ENCODE peak calls at places on chromosome 11, in seven cellular contexts. W is stimulated activated CD4-positive, alpha-beta T cell treated with anti-CD3 and anti-CD28 coated beads, Interleukin-4, amount 100 ng/mL, for 48 hours; Z is endothelial cell; O is left cardiac atrium; F is foreskin fibroblast; V is caudate nucleus; M is breast epithelium. H is an unnamed sample.

GRCh38 chr11:120912915-120913314 is 111.0 kb upstream of the TBCEL start:
- DNase-seq in W (no peak), Z (no peak), O (no peak), F (no peak), V (no peak), M (no peak), H (no peak)

GRCh38 chr11:97746832-97747231 is 1273.9 kb upstream of the CNTN5 start:
- DNase-seq in W (no peak), Z (no peak), O (no peak), F (no peak), V (no peak), M (no peak), H (no peak)

GRCh38 chr11:130420478-130421198 is 7.8 kb downstream of the ADAMTS8 start:
- DNase-seq in W (no peak), Z (no peak), O (no peak), F (no peak), V (no peak), M (no peak), H (no peak)

GRCh38 chr11:134349109-134349801 is 17.5 kb downstream of the GLB1L2 start:
- DNase-seq in W (no peak), Z (no peak), O (no peak), F (no peak), V (no peak), M (no peak), H (no peak)

GRCh38 chr11:124172076-124172475 is 11.1 kb upstream of the OR10D3 start:
- DNase-seq in W (no peak), Z (no peak), O (no peak), F (no peak), V (no peak), M (no peak), H (no peak)

GRCh38 chr11:5737672-5738071 is 1.4 kb downstream of the OR56B1 start:
- DNase-seq in W (no peak), Z (no peak), O (no peak), F (no peak), V (no peak), M (no peak), H (no peak)

GRCh38 chr11:28110108-28110838 is 2.1 kb downstream of the METTL15 start:
- DNase-seq in W (peak), Z (peak), O (peak), F (peak), V (peak), M (peak), H (peak)

GRCh38 chr11:100247701-100248100 is 439.4 kb upstream of the ARHGAP42 start:
- DNase-seq in W (no peak), Z (no peak), O (no peak), F (no peak), V (no peak), M (no peak), H (no peak)

GRCh38 chr11:83721286-83721685 is 435.1 kb upstream of the CCDC90B start:
- DNase-seq in W (no peak), Z (no peak), O (no peak), F (no peak), V (no peak), M (no peak), H (no peak)

GRCh38 chr11:9386086-9386485 is 1.6 kb downstream of the IPO7 start:
- DNase-seq in W (no peak), Z (no peak), O (no peak), F (no peak), V (no peak), M (no peak), H (no peak)

GRCh38 chr11:111585371-111585770 is 16.9 kb upstream of the SIK2 start:
- DNase-seq in W (no peak), Z (no peak), O (no peak), F (peak), V (no peak), M (no peak), H (no peak)

GRCh38 chr11:86158716-86159669 is 85.6 kb upstream of the EED start:
- DNase-seq in W (no peak), Z (no peak), O (no peak), F (no peak), V (no peak), M (no peak), H (no peak)

GRCh38 chr11:88179966-88180629 is 4.9 kb upstream of the RAB38 start:
- DNase-seq in W (no peak), Z (no peak), O (no peak), F (no peak), V (no peak), M (no peak), H (peak)

GRCh38 chr11:74138572-74138971 is 32.2 kb downstream of the C2CD3 start:
- DNase-seq in W (no peak), Z (no peak), O (no peak), F (peak), V (no peak), M (no peak), H (peak)

GRCh38 chr11:9664276-9665171 is 647 bp downstream of the SWAP70 start:
- DNase-seq in W (peak), Z (peak), O (peak), F (peak), V (no peak), M (peak), H (no peak)

GRCh38 chr11:1761110-1761856 is 2.4 kb downstream of the CTSD start:
- DNase-seq in W (no peak), Z (no peak), O (peak), F (no peak), V (no peak), M (no peak), H (no peak)

GRCh38 chr11:105937331-105937730 is 84.7 kb downstream of the MSANTD4 start:
- DNase-seq in W (no peak), Z (no peak), O (no peak), F (peak), V (no peak), M (no peak), H (peak)

GRCh38 chr11:3021125-3021524 is 29.0 kb upstream of the NAP1L4 start:
- DNase-seq in W (no peak), Z (peak), O (no peak), F (no peak), V (peak), M (no peak), H (no peak)

GRCh38 chr11:97537407-97538150 is 1147.8 kb downstream of the JRKL start:
- DNase-seq in W (no peak), Z (no peak), O (no peak), F (no peak), V (no peak), M (no peak), H (no peak)

GRCh38 chr11:134468796-134469195 is 56.8 kb upstream of the B3GAT1 start:
- DNase-seq in W (no peak), Z (no peak), O (no peak), F (no peak), V (no peak), M (no peak), H (no peak)

GRCh38 chr11:15563054-15563453 is 448.3 kb downstream of the INSC start:
- DNase-seq in W (no peak), Z (no peak), O (no peak), F (no peak), V (no peak), M (no peak), H (no peak)

GRCh38 chr11:29343465-29344333 is 673.1 kb downstream of the KCNA4 start:
- DNase-seq in W (peak), Z (peak), O (peak), F (no peak), V (peak), M (peak), H (peak)

GRCh38 chr11:100434821-100435641 is 252.1 kb upstream of the ARHGAP42 start:
- DNase-seq in W (no peak), Z (no peak), O (no peak), F (no peak), V (no peak), M (no peak), H (no peak)

GRCh38 chr11:88174627-88175003 is 628 bp downstream of the RAB38 start:
- DNase-seq in W (peak), Z (peak), O (peak), F (peak), V (no peak), M (peak), H (no peak)

GRCh38 chr11:29676993-29677392 is 339.8 kb downstream of the KCNA4 start:
- DNase-seq in W (no peak), Z (no peak), O (no peak), F (no peak), V (no peak), M (no peak), H (no peak)

GRCh38 chr11:118889796-118890195 is 6.1 kb downstream of the CXCR5 start:
- DNase-seq in W (no peak), Z (no peak), O (peak), F (no peak), V (no peak), M (peak), H (peak)

GRCh38 chr11:94734563-94735275 is 33.4 kb upstream of the AMOTL1 start:
- DNase-seq in W (no peak), Z (no peak), O (no peak), F (no peak), V (no peak), M (no peak), H (no peak)

GRCh38 chr11:46277313-46277622 is 194 bp upstream of the CREB3L1 start:
- DNase-seq in W (no peak), Z (no peak), O (peak), F (no peak), V (no peak), M (no peak), H (no peak)

GRCh38 chr11:108224908-108225786 is 2.3 kb downstream of the ATM start:
- DNase-seq in W (no peak), Z (no peak), O (no peak), F (no peak), V (no peak), M (no peak), H (no peak)

GRCh38 chr11:1078191-1078601 is 3.5 kb downstream of the MUC2 start:
- DNase-seq in W (no peak), Z (no peak), O (peak), F (no peak), V (no peak), M (peak), H (no peak)

GRCh38 chr11:128559496-128560103 is 27.8 kb downstream of the ETS1 start:
- DNase-seq in W (no peak), Z (no peak), O (no peak), F (no peak), V (no peak), M (no peak), H (no peak)

GRCh38 chr11:116421529-116422185 is 351.1 kb downstream of the BUD13 start:
- DNase-seq in W (no peak), Z (no peak), O (no peak), F (no peak), V (no peak), M (no peak), H (no peak)

GRCh38 chr11:115527534-115528125 is 23.4 kb upstream of the CADM1 start:
- DNase-seq in W (no peak), Z (no peak), O (no peak), F (no peak), V (no peak), M (no peak), H (no peak)

GRCh38 chr11:12243511-12243910 is 133.1 kb downstream of the MICAL2 start:
- DNase-seq in W (no peak), Z (no peak), O (no peak), F (no peak), V (peak), M (no peak), H (no peak)

GRCh38 chr11:65487467-65488272 is 11.2 kb upstream of the MALAT1 start:
- DNase-seq in W (no peak), Z (peak), O (peak), F (peak), V (peak), M (peak), H (peak)

GRCh38 chr11:45470151-45471001 is 184.2 kb upstream of the SYT13 start:
- DNase-seq in W (no peak), Z (no peak), O (peak), F (peak), V (no peak), M (no peak), H (no peak)